ENCODE peak calls at places on chromosomes 11 and 22, in ten cellular contexts. W is astrocyte; V is cardiac muscle cell; E is ovary; L is neural progenitor cell; Q is naive thymus-derived CD4-positive, alpha-beta T cell; G is Peyer's patch; X is AG04450; R is fibroblast of lung; A is PC-3. T is an unnamed sample.

GRCh38 chr11:86938900-86939880 is 16.0 kb downstream of the FZD4 start:
- DNase-seq in W (no peak), V (peak), E (no peak), L (peak), Q (peak), G (no peak), X (no peak), R (no peak), A (peak), T (peak)

GRCh38 chr11:68468217-68468828 is 7.8 kb downstream of the PPP6R3 start:
- DNase-seq in W (no peak), V (no peak), E (no peak), L (no peak), Q (no peak), G (no peak), X (no peak), R (no peak), A (no peak), T (no peak)

GRCh38 chr11:129248618-129249017 is 56.5 kb upstream of the ARHGAP32 start:
- DNase-seq in W (peak), V (peak), E (no peak), L (no peak), Q (no peak), G (no peak), X (peak), R (peak), A (peak), T (peak)

GRCh38 chr22:31305194-31305593 is 12.9 kb upstream of the PIK3IP1 start:
- DNase-seq in W (no peak), V (no peak), E (no peak), L (no peak), Q (no peak), G (no peak), X (no peak), R (no peak), A (no peak), T (no peak)

GRCh38 chr11:3894128-3894731 is 38.8 kb downstream of the STIM1 start:
- DNase-seq in W (no peak), V (peak), E (no peak), L (no peak), Q (no peak), G (no peak), X (no peak), R (peak), A (no peak), T (no peak)

GRCh38 chr11:69943066-69943465 is 123.8 kb upstream of the FGF3 start:
- DNase-seq in W (no peak), V (no peak), E (no peak), L (no peak), Q (no peak), G (peak), X (no peak), R (no peak), A (peak), T (no peak)

GRCh38 chr11:79503028-79503427 is 62.2 kb upstream of the TENM4 start:
- DNase-seq in W (peak), V (peak), E (peak), L (no peak), Q (no peak), G (no peak), X (no peak), R (peak), A (no peak), T (no peak)

GRCh38 chr22:30869996-30870395 is 98.6 kb downstream of the MORC2 start:
- DNase-seq in W (no peak), V (no peak), E (no peak), L (no peak), Q (no peak), G (no peak), X (no peak), R (no peak), A (no peak), T (no peak)

GRCh38 chr11:1746516-1746931 is 3.9 kb downstream of the IFITM10 start:
- DNase-seq in W (no peak), V (no peak), E (no peak), L (no peak), Q (no peak), G (peak), X (no peak), R (no peak), A (no peak), T (no peak)

GRCh38 chr22:50671641-50672040 is 982 bp upstream of the SHANK3 start:
- DNase-seq in W (no peak), V (no peak), E (no peak), L (no peak), Q (no peak), G (no peak), X (no peak), R (peak), A (no peak), T (no peak)

GRCh38 chr11:97009613-97010012 is 619.8 kb downstream of the JRKL start:
- DNase-seq in W (no peak), V (no peak), E (no peak), L (no peak), Q (no peak), G (no peak), X (no peak), R (no peak), A (no peak), T (no peak)

GRCh38 chr22:37782340-37783168 is 25.2 kb upstream of the GCAT start:
- DNase-seq in W (peak), V (no peak), E (no peak), L (no peak), Q (no peak), G (no peak), X (no peak), R (peak), A (peak), T (no peak)

GRCh38 chr11:10540546-10540914 is 457 bp downstream of the RNF141 start:
- DNase-seq in W (peak), V (peak), E (no peak), L (peak), Q (no peak), G (no peak), X (no peak), R (peak), A (no peak), T (no peak)

GRCh38 chr11:46390331-46391171 is 1.0 kb downstream of the CHRM4 start:
- DNase-seq in W (no peak), V (no peak), E (no peak), L (peak), Q (no peak), G (peak), X (no peak), R (no peak), A (no peak), T (no peak)

GRCh38 chr11:94840209-94840608 is 72.1 kb downstream of the AMOTL1 start:
- DNase-seq in W (no peak), V (no peak), E (no peak), L (no peak), Q (no peak), G (no peak), X (no peak), R (no peak), A (no peak), T (no peak)

GRCh38 chr11:71284525-71285092 is 32.2 kb upstream of the SHANK2 start:
- DNase-seq in W (no peak), V (no peak), E (no peak), L (no peak), Q (no peak), G (no peak), X (no peak), R (no peak), A (peak), T (no peak)

GRCh38 chr11:32431657-32432056 is 3.7 kb downstream of the WT1 start:
- DNase-seq in W (no peak), V (no peak), E (no peak), L (no peak), Q (no peak), G (no peak), X (no peak), R (no peak), A (no peak), T (no peak)

GRCh38 chr11:70509476-70509875 is 111.1 kb downstream of the CTTN start:
- DNase-seq in W (no peak), V (no peak), E (no peak), L (peak), Q (no peak), G (peak), X (no peak), R (no peak), A (no peak), T (no peak)

GRCh38 chr11:65852508-65853248 is 5.3 kb downstream of the CFL1 start:
- DNase-seq in W (no peak), V (no peak), E (no peak), L (peak), Q (no peak), G (peak), X (no peak), R (no peak), A (no peak), T (no peak)

GRCh38 chr11:8932564-8933180 is at the start of gene C11orf16:
- DNase-seq in W (no peak), V (no peak), E (no peak), L (no peak), Q (no peak), G (no peak), X (no peak), R (no peak), A (no peak), T (no peak)

GRCh38 chr22:50710886-50711285 is 27.1 kb upstream of the ACR start:
- DNase-seq in W (no peak), V (no peak), E (no peak), L (no peak), Q (no peak), G (no peak), X (no peak), R (no peak), A (no peak), T (no peak)

GRCh38 chr11:63805844-63806415 is 7.3 kb upstream of the SPINDOC start:
- DNase-seq in W (no peak), V (peak), E (no peak), L (no peak), Q (no peak), G (no peak), X (no peak), R (peak), A (no peak), T (no peak)

GRCh38 chr11:31641477-31642062 is 132.0 kb downstream of the ELP4 start:
- DNase-seq in W (peak), V (peak), E (no peak), L (peak), Q (no peak), G (no peak), X (no peak), R (peak), A (peak), T (peak)

GRCh38 chr11:114321621-114322257 is 25.5 kb downstream of the NNMT start:
- DNase-seq in W (peak), V (peak), E (no peak), L (no peak), Q (no peak), G (no peak), X (peak), R (peak), A (peak), T (no peak)

GRCh38 chr11:14500181-14500651 is 605 bp upstream of the COPB1 start:
- DNase-seq in W (peak), V (peak), E (peak), L (peak), Q (peak), G (peak), X (no peak), R (peak), A (peak), T (peak)

GRCh38 chr11:73520358-73521061 is 77.4 kb downstream of the FAM168A start:
- DNase-seq in W (no peak), V (peak), E (no peak), L (no peak), Q (no peak), G (no peak), X (no peak), R (no peak), A (no peak), T (no peak)

GRCh38 chr11:74398244-74399159 is at the start of gene PGM2L1:
- DNase-seq in W (peak), V (peak), E (peak), L (peak), Q (peak), G (peak), X (peak), R (peak), A (peak), T (peak)

GRCh38 chr22:36223504-36223903 is 15.8 kb downstream of the APOL2 start:
- DNase-seq in W (no peak), V (no peak), E (no peak), L (no peak), Q (no peak), G (no peak), X (no peak), R (no peak), A (no peak), T (no peak)

GRCh38 chr11:29616611-29617010 is 400.2 kb downstream of the KCNA4 start:
- DNase-seq in W (peak), V (peak), E (no peak), L (no peak), Q (no peak), G (no peak), X (no peak), R (peak), A (no peak), T (no peak)

GRCh38 chr11:13440100-13440855 is 22.7 kb downstream of the BTBD10 start:
- DNase-seq in W (peak), V (peak), E (peak), L (no peak), Q (no peak), G (no peak), X (peak), R (peak), A (peak), T (peak)

GRCh38 chr11:91731051-91731450 is 493.6 kb upstream of the FAT3 start:
- DNase-seq in W (no peak), V (no peak), E (no peak), L (no peak), Q (no peak), G (no peak), X (no peak), R (no peak), A (no peak), T (no peak)

GRCh38 chr11:118953265-118953664 is 2.8 kb upstream of the UPK2 start:
- DNase-seq in W (peak), V (peak), E (no peak), L (peak), Q (no peak), G (no peak), X (no peak), R (peak), A (no peak), T (no peak)

GRCh38 chr11:120633630-120634374 is 122.3 kb downstream of the GRIK4 start:
- DNase-seq in W (no peak), V (no peak), E (no peak), L (no peak), Q (no peak), G (no peak), X (no peak), R (no peak), A (no peak), T (no peak)
- H3K27ac ChIP-seq in W (no peak), V (no peak), E (no peak), L (no peak), Q (no peak), G (no peak), X (no peak), R (no peak), A (no peak), T (no peak)

DNA sequence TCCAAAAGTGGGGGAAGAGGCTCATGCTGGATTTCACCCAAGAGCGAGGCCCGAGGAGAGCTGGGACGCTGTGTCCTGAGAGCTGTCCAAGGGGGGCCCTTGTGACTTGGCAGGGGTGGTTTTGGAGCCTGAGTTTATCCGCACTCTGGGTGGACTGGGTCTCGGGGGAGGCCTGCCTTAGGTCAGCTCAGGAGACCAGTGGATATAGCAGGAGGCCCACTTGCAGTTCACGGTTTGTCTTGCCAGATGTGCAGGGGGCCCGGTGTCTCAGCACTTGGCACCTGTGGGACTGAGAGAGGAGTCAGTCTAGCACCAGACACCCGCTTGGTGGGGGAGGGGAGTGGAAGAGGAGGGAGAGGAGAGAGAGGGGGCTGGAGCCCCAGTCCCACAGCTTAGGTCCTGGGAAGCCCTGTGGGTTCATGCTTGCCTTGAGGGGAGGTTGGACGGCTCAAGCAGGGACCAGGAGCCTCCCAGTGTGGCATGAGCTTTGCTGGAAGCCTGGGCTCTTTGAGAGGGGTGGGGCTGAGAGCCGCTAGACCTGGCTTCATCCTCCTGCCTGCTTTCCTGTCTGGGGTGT is 33.4 kb downstream of the PARVB start:
- DNase-seq in W (no peak), V (peak), E (peak), L (no peak), Q (no peak), G (no peak), X (no peak), R (no peak), A (no peak), T (no peak)
- H3K27ac ChIP-seq in W (no peak), V (no peak), E (peak), L (no peak), Q (no peak), G (peak), X (no peak), R (no peak), A (no peak), T (peak)

GRCh38 chr22:27399161-27399560 is 402.4 kb downstream of the MN1 start:
- DNase-seq in W (no peak), V (no peak), E (peak), L (no peak), Q (no peak), G (no peak), X (no peak), R (no peak), A (peak), T (no peak)

GRCh38 chr22:27400811-27401210 is 400.7 kb downstream of the MN1 start:
- DNase-seq in W (no peak), V (no peak), E (no peak), L (no peak), Q (no peak), G (no peak), X (no peak), R (no peak), A (no peak), T (no peak)

GRCh38 chr22:27397948-27398330 is 403.6 kb downstream of the MN1 start:
- DNase-seq in W (no peak), V (peak), E (peak), L (no peak), Q (no peak), G (no peak), X (peak), R (no peak), A (no peak), T (no peak)

GRCh38 chr22:27394806-27395404 is 406.7 kb downstream of the MN1 start:
- DNase-seq in W (no peak), V (no peak), E (no peak), L (no peak), Q (no peak), G (no peak), X (no peak), R (no peak), A (no peak), T (no peak)

DNA sequence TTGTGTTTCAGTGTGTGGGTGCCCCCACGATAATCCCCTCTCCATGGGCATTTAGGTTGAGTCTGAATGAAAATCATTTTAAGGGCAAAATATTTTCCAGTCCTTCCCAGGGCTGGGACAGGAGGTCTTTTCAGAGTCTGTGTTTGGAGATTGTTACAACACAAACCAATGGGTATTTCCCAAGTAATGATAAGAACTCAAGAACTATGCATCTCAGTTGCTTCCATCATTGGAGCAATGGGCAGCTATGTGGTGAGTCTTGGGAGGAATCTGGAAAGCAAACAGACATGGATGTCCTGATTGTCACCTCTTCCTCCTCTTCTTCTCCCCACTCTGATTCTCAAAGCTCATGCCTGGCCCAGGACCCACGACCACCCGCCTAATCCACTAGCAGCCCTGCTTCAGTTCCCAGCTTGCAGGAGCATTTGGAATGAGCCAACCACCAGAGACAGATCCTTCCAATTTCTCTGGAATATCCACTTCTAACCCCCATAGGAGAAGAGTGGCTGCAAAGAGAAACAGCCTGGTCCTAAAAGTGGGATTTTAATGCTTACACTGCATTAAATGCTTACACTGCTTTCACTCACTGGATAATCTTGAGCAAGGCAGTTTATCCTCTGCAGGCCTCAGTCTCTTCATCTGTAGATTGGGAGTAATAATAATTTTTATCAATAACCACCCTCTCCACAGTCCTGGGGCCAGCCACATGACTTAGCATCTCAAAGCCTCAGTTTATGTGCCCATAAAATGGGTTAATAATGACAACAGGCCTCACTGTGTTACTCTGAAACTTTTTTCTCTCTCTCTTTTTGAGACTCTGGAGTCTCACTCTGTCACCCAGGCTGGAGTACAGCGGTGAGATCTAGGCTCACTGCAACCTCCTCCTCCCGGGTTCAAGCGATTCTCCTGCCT is 404.3 kb downstream of the MN1 start:
- DNase-seq in W (no peak), V (peak), E (no peak), L (no peak), Q (no peak), G (no peak), X (no peak), R (no peak), A (no peak), T (no peak)
- H3K27ac ChIP-seq in W (no peak), V (no peak), E (no peak), L (no peak), Q (no peak), G (no peak), X (no peak), R (no peak), A (no peak), T (no peak)

GRCh38 chr11:89125298-89125697 is 52.4 kb upstream of the TYR start:
- DNase-seq in W (no peak), V (no peak), E (no peak), L (peak), Q (no peak), G (no peak), X (no peak), R (no peak), A (no peak), T (no peak)

DNA sequence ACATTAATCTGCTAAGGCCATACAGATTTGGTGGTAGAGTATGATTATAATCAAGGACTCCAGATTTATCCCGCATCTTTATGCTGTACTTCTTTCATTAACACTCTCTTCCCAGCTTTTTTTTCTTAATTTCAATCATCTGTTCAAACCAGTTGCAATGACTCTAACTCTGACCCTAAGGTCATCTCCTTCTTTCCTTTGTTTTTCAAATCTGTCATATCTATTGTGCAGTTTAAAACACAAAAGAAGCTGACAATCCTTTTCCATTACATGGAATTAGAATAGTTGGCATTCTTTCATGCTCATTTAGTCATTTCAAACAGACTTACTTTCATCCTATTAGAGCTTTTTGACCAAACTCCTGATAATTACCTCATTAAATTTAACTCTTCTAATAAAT is 53.6 kb upstream of the GRM5 start:
- DNase-seq in W (peak), V (no peak), E (no peak), L (peak), Q (no peak), G (no peak), X (no peak), R (peak), A (no peak), T (no peak)
- H3K27ac ChIP-seq in W (no peak), V (no peak), E (no peak), L (no peak), Q (no peak), G (no peak), X (no peak), R (no peak), A (no peak), T (no peak)